ENCODE peak calls at places on chromosomes 11 and 22, in seven cellular contexts. D is esophagus muscularis mucosa, M is GM12891, U is HL-60, N is sigmoid colon, E is HCT116, L is transverse colon. W is an unnamed sample.

GRCh38 chr11:34243620-34244493 is 114.0 kb downstream of the ABTB2 start:
- DNase-seq in D (no peak), M (peak; percentile 36), U (no peak), N (no peak), E (peak; percentile 71), L (peak; percentile 84), W (peak; percentile 14)

GRCh38 chr11:93444671-93445073 is 98.5 kb downstream of the SMCO4 start:
- DNase-seq in D (no peak), M (no peak), U (no peak), N (no peak), E (no peak), L (no peak), W (no peak)

GRCh38 chr11:110119317-110119716 is 26.1 kb downstream of the ZC3H12C start:
- DNase-seq in D (no peak), M (no peak), U (no peak), N (no peak), E (no peak), L (no peak), W (no peak)

GRCh38 chr22:21753374-21754111 is 17.9 kb upstream of the YPEL1 start:
- DNase-seq in D (no peak), M (no peak), U (no peak), N (no peak), E (no peak), L (no peak), W (no peak)

GRCh38 chr11:16217631-16218030 is 138.7 kb downstream of the SOX6 start:
- DNase-seq in D (no peak), M (no peak), U (no peak), N (no peak), E (no peak), L (no peak), W (no peak)

GRCh38 chr11:105109855-105110750 is 29.5 kb downstream of the CARD18 start:
- DNase-seq in D (no peak), M (no peak), U (no peak), N (no peak), E (no peak), L (peak; percentile 12), W (no peak)

GRCh38 chr22:35301370-35301874 is 1.7 kb downstream of the TOM1 start:
- DNase-seq in D (no peak), M (no peak), U (peak; percentile 87), N (peak; percentile 80), E (no peak), L (peak; percentile 39), W (no peak)

GRCh38 chr11:63738720-63739360 is 29.7 kb downstream of the ZFTA start:
- DNase-seq in D (peak; percentile 95), M (no peak), U (peak; percentile 68), N (peak; percentile 81), E (peak; percentile 64), L (peak; percentile 77), W (peak; percentile 69)

GRCh38 chr11:104812416-104812815 is 85.8 kb downstream of the CASP12 start:
- DNase-seq in D (no peak), M (no peak), U (no peak), N (no peak), E (no peak), L (no peak), W (no peak)

DNA sequence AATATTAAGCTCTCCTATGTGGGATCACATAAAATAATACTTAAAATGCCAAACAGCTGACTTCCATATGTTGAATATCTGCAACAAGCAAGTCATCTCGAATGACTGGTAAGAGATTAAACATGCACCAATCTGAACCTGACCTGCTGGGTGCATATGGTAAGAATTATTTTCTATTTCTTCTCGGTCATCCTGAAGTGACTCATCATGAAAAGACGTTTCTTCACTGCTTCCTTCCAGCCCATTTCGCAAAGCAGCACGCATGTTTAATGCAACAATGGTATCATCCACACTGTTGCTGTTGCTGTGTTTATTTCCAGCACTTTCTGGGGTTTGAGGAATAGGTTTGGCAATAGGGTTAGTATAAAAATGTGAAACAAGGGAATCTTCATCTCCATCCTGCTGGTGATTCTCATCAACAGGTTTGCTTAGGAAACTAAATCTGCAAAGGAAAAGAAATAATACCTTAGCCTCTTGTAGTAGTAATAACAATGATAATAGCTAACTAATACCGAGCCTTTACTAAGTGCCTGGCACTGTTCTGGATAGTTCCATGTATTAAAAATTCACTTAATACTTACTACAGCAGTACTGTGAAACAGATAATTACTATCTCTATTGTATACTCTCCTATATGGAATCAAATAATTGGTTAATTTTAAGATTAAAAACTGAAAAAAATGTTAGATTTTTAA is 52.0 kb upstream of the CHRNA10 start:
- DNase-seq in D (no peak), M (no peak), U (peak; percentile 81), N (no peak), E (no peak), L (no peak), W (no peak)
- TF ChIP-seq POLR2AphosphoS5 in D (no peak), M (no peak), U (no peak), N (peak; percentile 53), E (no peak), L (no peak), W (no peak)

GRCh38 chr11:60942207-60942606 is 9.8 kb downstream of the SLC15A3 start:
- DNase-seq in D (no peak), M (no peak), U (no peak), N (no peak), E (no peak), L (no peak), W (no peak)

GRCh38 chr11:60945295-60945667 is 6.7 kb downstream of the SLC15A3 start:
- DNase-seq in D (no peak), M (no peak), U (no peak), N (no peak), E (no peak), L (no peak), W (no peak)

GRCh38 chr11:60941371-60942119 is 10.4 kb downstream of the SLC15A3 start:
- DNase-seq in D (no peak), M (no peak), U (no peak), N (no peak), E (no peak), L (no peak), W (no peak)

GRCh38 chr11:60944504-60945294 is 7.3 kb downstream of the SLC15A3 start:
- DNase-seq in D (no peak), M (no peak), U (peak; percentile 23), N (no peak), E (no peak), L (no peak), W (no peak)

GRCh38 chr11:60942970-60943565 is 8.9 kb downstream of the SLC15A3 start:
- DNase-seq in D (no peak), M (no peak), U (no peak), N (no peak), E (no peak), L (peak; percentile 55), W (peak; percentile 79)
- TF ChIP-seq POLR2AphosphoS5 in D (no peak), M (no peak), U (no peak), N (no peak), E (no peak), L (no peak), W (peak; percentile 38)

GRCh38 chr11:111765984-111766833 is at the start of gene PPP2R1B:
- DNase-seq in D (peak; percentile 98), M (peak; percentile 90), U (peak; percentile 60), N (peak; percentile 85), E (peak; percentile 23), L (peak; percentile 77), W (peak; percentile 82)
- TF ChIP-seq POLR2AphosphoS5 in D (peak; percentile 71), M (no peak), U (peak; percentile 55), N (peak; percentile 82), E (peak; percentile 74), L (peak; percentile 77), W (peak; percentile 63)

DNA sequence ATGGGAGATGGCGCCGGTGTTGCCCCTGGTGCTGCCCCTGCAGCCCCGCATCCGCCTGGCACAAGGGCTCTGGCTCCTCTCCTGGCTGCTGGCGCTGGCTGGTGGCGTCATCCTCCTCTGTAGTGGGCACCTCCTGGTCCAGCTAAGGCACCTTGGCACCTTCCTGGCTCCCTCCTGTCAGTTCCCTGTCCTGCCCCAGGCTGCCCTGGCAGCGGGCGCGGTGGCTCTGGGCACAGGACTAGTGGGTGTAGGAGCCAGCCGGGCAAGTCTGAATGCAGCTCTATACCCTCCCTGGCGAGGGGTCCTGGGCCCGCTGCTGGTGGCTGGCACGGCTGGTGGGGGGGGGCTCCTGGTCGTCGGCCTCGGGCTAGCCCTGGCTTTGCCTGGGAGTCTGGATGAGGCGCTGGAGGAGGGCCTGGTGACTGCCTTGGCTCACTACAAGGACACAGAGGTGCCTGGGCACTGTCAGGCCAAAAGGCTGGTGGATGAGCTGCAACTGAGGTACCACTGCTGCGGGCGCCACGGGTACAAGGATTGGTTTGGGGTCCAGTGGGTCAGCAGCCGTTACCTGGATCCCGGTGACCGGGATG is 313 bp downstream of the ROM1 start:
- DNase-seq in D (no peak), M (no peak), U (no peak), N (peak; percentile 87), E (no peak), L (no peak), W (no peak)
- TF ChIP-seq POLR2AphosphoS5 in D (no peak), M (peak; percentile 34), U (no peak), N (no peak), E (no peak), L (no peak), W (no peak)

GRCh38 chr22:50542416-50542927 is 3.2 kb upstream of the KLHDC7B start:
- DNase-seq in D (no peak), M (no peak), U (peak; percentile 90), N (no peak), E (no peak), L (peak; percentile 44), W (no peak)
- TF ChIP-seq POLR2AphosphoS5 in D (no peak), M (peak; percentile 51), U (peak; percentile 35), N (peak; percentile 22), E (no peak), L (peak; percentile 11), W (no peak)